ENCODE peak calls at places on chromosomes 2 and 18, in ten cellular contexts. E is GM10248; D is T-cell; R is fibroblast of mammary gland; G is dermis blood vessel endothelial cell; O is BJ; N is NCI-H1105; Q is activated CD8-positive, alpha-beta memory T cell treated with anti-CD3 and anti-CD28 coated beads for 24 hours; J is activated naive CD4-positive, alpha-beta T cell; I is stimulated activated CD4-positive, alpha-beta T cell treated with anti-CD3 and anti-CD28 coated beads, Interleukin-12 subunit alpha, Interleukin-12 subunit beta, amount 100 ng/mL, for 4 hours. H is an unnamed sample.

GRCh38 chr2:232668805-232669444 is 28.2 kb upstream of the GIGYF2 start:
- DNase-seq in E (no peak), D (no peak), R (peak; percentile 27), G (peak; percentile 50), O (no peak), N (no peak), Q (no peak), J (no peak), I (no peak), H (no peak)

GRCh38 chr2:3168230-3168891 is 209.3 kb downstream of the EIPR1 start:
- DNase-seq in E (no peak), D (no peak), R (peak; percentile 78), G (peak; percentile 33), O (peak; percentile 53), N (no peak), Q (no peak), J (no peak), I (no peak), H (no peak)

GRCh38 chr2:4214444-4215295 is 511.3 kb downstream of the DCDC2C start:
- DNase-seq in E (no peak), D (no peak), R (no peak), G (no peak), O (no peak), N (no peak), Q (no peak), J (no peak), I (no peak), H (no peak)

GRCh38 chr2:187482796-187483195 is 34.7 kb upstream of the CALCRL start:
- DNase-seq in E (no peak), D (no peak), R (no peak), G (no peak), O (no peak), N (no peak), Q (no peak), J (no peak), I (no peak), H (no peak)

GRCh38 chr2:144198116-144198515 is 321.8 kb downstream of the ZEB2 start:
- DNase-seq in E (no peak), D (no peak), R (peak; percentile 64), G (peak; percentile 65), O (no peak), N (no peak), Q (no peak), J (no peak), I (no peak), H (no peak)

GRCh38 chr2:107068069-107068468 is 182.1 kb upstream of the ST6GAL2 start:
- DNase-seq in E (no peak), D (no peak), R (no peak), G (no peak), O (no peak), N (no peak), Q (no peak), J (no peak), I (no peak), H (no peak)

GRCh38 chr2:149538138-149538833 is 49.3 kb downstream of the MMADHC start:
- DNase-seq in E (no peak), D (no peak), R (no peak), G (no peak), O (no peak), N (no peak), Q (no peak), J (no peak), I (no peak), H (no peak)

GRCh38 chr18:78965917-78966878 is 13.4 kb upstream of the SALL3 start:
- DNase-seq in E (no peak), D (no peak), R (no peak), G (no peak), O (no peak), N (no peak), Q (no peak), J (no peak), I (no peak), H (no peak)

GRCh38 chr18:55522011-55522410 is 66.0 kb downstream of the TCF4 start:
- DNase-seq in E (peak; percentile 24), D (no peak), R (peak; percentile 36), G (no peak), O (no peak), N (no peak), Q (no peak), J (no peak), I (no peak), H (peak; percentile 56)

GRCh38 chr2:214103199-214104001 is 307.5 kb upstream of the VWC2L start:
- DNase-seq in E (no peak), D (no peak), R (no peak), G (no peak), O (no peak), N (peak; percentile 90), Q (no peak), J (no peak), I (no peak), H (no peak)

GRCh38 chr18:13615432-13615861 is 110.9 kb downstream of the FAM210A start:
- DNase-seq in E (no peak), D (no peak), R (no peak), G (peak; percentile 30), O (no peak), N (no peak), Q (no peak), J (no peak), I (no peak), H (no peak)

GRCh38 chr2:24981742-24982141 is 10.0 kb upstream of the DNAJC27 start:
- DNase-seq in E (no peak), D (no peak), R (peak; percentile 12), G (no peak), O (no peak), N (no peak), Q (no peak), J (no peak), I (no peak), H (no peak)

GRCh38 chr2:95278051-95278471 is 3.8 kb downstream of the PROM2 start:
- DNase-seq in E (no peak), D (no peak), R (peak; percentile 79), G (no peak), O (no peak), N (no peak), Q (no peak), J (no peak), I (no peak), H (peak; percentile 62)

GRCh38 chr2:193847991-193848390 is 1653.3 kb upstream of the TMEFF2 start:
- DNase-seq in E (no peak), D (no peak), R (no peak), G (no peak), O (no peak), N (no peak), Q (no peak), J (no peak), I (no peak), H (no peak)

GRCh38 chr2:118844261-118845004 is 3.0 kb downstream of the EN1 start:
- DNase-seq in E (no peak), D (no peak), R (peak; percentile 62), G (no peak), O (no peak), N (no peak), Q (no peak), J (no peak), I (no peak), H (no peak)

GRCh38 chr2:151289972-151290335 is 486 bp upstream of the NMI start:
- DNase-seq in E (peak; percentile 20), D (no peak), R (peak; percentile 71), G (no peak), O (peak; percentile 41), N (no peak), Q (peak; percentile 61), J (no peak), I (peak; percentile 5), H (no peak)

GRCh38 chr2:236935656-236936445 is 149.8 kb upstream of the COPS8 start:
- DNase-seq in E (no peak), D (no peak), R (no peak), G (no peak), O (no peak), N (no peak), Q (no peak), J (no peak), I (no peak), H (no peak)

GRCh38 chr2:6914829-6915228 is 2.4 kb upstream of the RNF144A start:
- DNase-seq in E (no peak), D (no peak), R (peak; percentile 69), G (peak; percentile 71), O (no peak), N (no peak), Q (no peak), J (no peak), I (no peak), H (no peak)

GRCh38 chr2:167122389-167122788 is 234.1 kb downstream of the XIRP2 start:
- DNase-seq in E (no peak), D (no peak), R (no peak), G (peak; percentile 2), O (no peak), N (no peak), Q (no peak), J (no peak), I (no peak), H (no peak)

GRCh38 chr18:53702480-53702879 is 522.0 kb downstream of the MBD2 start:
- DNase-seq in E (no peak), D (no peak), R (no peak), G (no peak), O (no peak), N (no peak), Q (no peak), J (no peak), I (no peak), H (no peak)

GRCh38 chr18:8142131-8142711 is 467.0 kb upstream of the RAB12 start:
- DNase-seq in E (no peak), D (no peak), R (peak; percentile 93), G (peak; percentile 85), O (no peak), N (no peak), Q (no peak), J (no peak), I (no peak), H (no peak)

GRCh38 chr2:210007895-210008294 is 5.5 kb downstream of the RPE start:
- DNase-seq in E (no peak), D (no peak), R (peak; percentile 17), G (peak; percentile 20), O (no peak), N (no peak), Q (no peak), J (no peak), I (no peak), H (no peak)

GRCh38 chr2:11090158-11090557 is 65.1 kb upstream of the SLC66A3 start:
- DNase-seq in E (no peak), D (no peak), R (no peak), G (no peak), O (no peak), N (no peak), Q (no peak), J (no peak), I (no peak), H (no peak)

GRCh38 chr18:2821695-2822094 is 25.1 kb upstream of the EMILIN2 start:
- DNase-seq in E (no peak), D (no peak), R (no peak), G (no peak), O (no peak), N (no peak), Q (no peak), J (no peak), I (no peak), H (no peak)

GRCh38 chr2:211609127-211609526 is 929.5 kb downstream of the ERBB4 start:
- DNase-seq in E (no peak), D (no peak), R (no peak), G (no peak), O (no peak), N (no peak), Q (no peak), J (no peak), I (no peak), H (no peak)

GRCh38 chr2:102707796-102708713 is 53.8 kb upstream of the TMEM182 start:
- DNase-seq in E (no peak), D (no peak), R (no peak), G (no peak), O (no peak), N (no peak), Q (no peak), J (no peak), I (no peak), H (no peak)

H was measured in aorta.